ENCODE peak calls at places on chromosomes 7 and 10, in six cellular contexts. One of them, this sample, is unnamed.

GRCh38 chr10:70851597-70852475 is 36.1 kb downstream of the SGPL1 start:
- DNase-seq in OCI-LY7: no peak
- DNase-seq in brain microvascular endothelial cell: no peak
- DNase-seq in RWPE1: no peak
- DNase-seq in H9: no peak
- DNase-seq in heart right ventricle: no peak
- DNase-seq in this sample: no peak

GRCh38 chr7:100510437-100511239 is 26.9 kb downstream of the NYAP1 start:
- DNase-seq in OCI-LY7: no peak
- DNase-seq in brain microvascular endothelial cell: no peak
- DNase-seq in RWPE1: no peak
- DNase-seq in H9: no peak
- DNase-seq in heart right ventricle: no peak
- DNase-seq in this sample: no peak

GRCh38 chr7:141227454-141227853 is 153.6 kb downstream of the TMEM178B start:
- DNase-seq in OCI-LY7: no peak
- DNase-seq in brain microvascular endothelial cell: no peak
- DNase-seq in RWPE1: no peak
- DNase-seq in H9: no peak
- DNase-seq in heart right ventricle: no peak
- DNase-seq in this sample: no peak

GRCh38 chr7:117901089-117901797 is 28.0 kb upstream of the CTTNBP2 start:
- DNase-seq in OCI-LY7: no peak
- DNase-seq in brain microvascular endothelial cell: no peak
- DNase-seq in RWPE1: no peak
- DNase-seq in H9: no peak
- DNase-seq in heart right ventricle: no peak
- DNase-seq in this sample: peak

GRCh38 chr10:30702860-30703259 is 73.3 kb upstream of the LYZL2 start:
- DNase-seq in OCI-LY7: peak
- DNase-seq in brain microvascular endothelial cell: no peak
- DNase-seq in RWPE1: no peak
- DNase-seq in H9: no peak
- DNase-seq in heart right ventricle: no peak
- DNase-seq in this sample: no peak

GRCh38 chr7:55019329-55019690 is 493 bp downstream of the EGFR start:
- DNase-seq in OCI-LY7: no peak
- DNase-seq in brain microvascular endothelial cell: peak
- DNase-seq in RWPE1: peak
- DNase-seq in H9: no peak
- DNase-seq in heart right ventricle: peak
- DNase-seq in this sample: no peak

GRCh38 chr7:34755008-34755407 is 97.0 kb downstream of the NPSR1 start:
- DNase-seq in OCI-LY7: no peak
- DNase-seq in brain microvascular endothelial cell: no peak
- DNase-seq in RWPE1: no peak
- DNase-seq in H9: no peak
- DNase-seq in heart right ventricle: no peak
- DNase-seq in this sample: no peak

GRCh38 chr7:5690931-5691461 is 90.5 kb downstream of the RNF216 start:
- DNase-seq in OCI-LY7: no peak
- DNase-seq in brain microvascular endothelial cell: peak
- DNase-seq in RWPE1: no peak
- DNase-seq in H9: no peak
- DNase-seq in heart right ventricle: peak
- DNase-seq in this sample: no peak

GRCh38 chr7:33459340-33459751 is 330.0 kb downstream of the BBS9 start:
- DNase-seq in OCI-LY7: peak
- DNase-seq in brain microvascular endothelial cell: peak
- DNase-seq in RWPE1: peak
- DNase-seq in H9: peak
- DNase-seq in heart right ventricle: no peak
- DNase-seq in this sample: peak

GRCh38 chr10:77444041-77444440 is 193.6 kb downstream of the KCNMA1 start:
- DNase-seq in OCI-LY7: no peak
- DNase-seq in brain microvascular endothelial cell: no peak
- DNase-seq in RWPE1: no peak
- DNase-seq in H9: no peak
- DNase-seq in heart right ventricle: no peak
- DNase-seq in this sample: no peak

GRCh38 chr7:821688-822087 is 10.6 kb upstream of the SUN1 start:
- DNase-seq in OCI-LY7: no peak
- DNase-seq in brain microvascular endothelial cell: no peak
- DNase-seq in RWPE1: no peak
- DNase-seq in H9: no peak
- DNase-seq in heart right ventricle: no peak
- DNase-seq in this sample: no peak

GRCh38 chr7:824664-825063 is 7.6 kb upstream of the SUN1 start:
- DNase-seq in OCI-LY7: no peak
- DNase-seq in brain microvascular endothelial cell: no peak
- DNase-seq in RWPE1: no peak
- DNase-seq in H9: no peak
- DNase-seq in heart right ventricle: no peak
- DNase-seq in this sample: no peak

GRCh38 chr7:823639-824038 is 8.6 kb upstream of the SUN1 start:
- DNase-seq in OCI-LY7: no peak
- DNase-seq in brain microvascular endothelial cell: no peak
- DNase-seq in RWPE1: no peak
- DNase-seq in H9: no peak
- DNase-seq in heart right ventricle: no peak
- DNase-seq in this sample: peak

GRCh38 chr7:824106-824505 is 8.2 kb upstream of the SUN1 start:
- DNase-seq in OCI-LY7: no peak
- DNase-seq in brain microvascular endothelial cell: no peak
- DNase-seq in RWPE1: no peak
- DNase-seq in H9: no peak
- DNase-seq in heart right ventricle: no peak
- DNase-seq in this sample: peak

DNA sequence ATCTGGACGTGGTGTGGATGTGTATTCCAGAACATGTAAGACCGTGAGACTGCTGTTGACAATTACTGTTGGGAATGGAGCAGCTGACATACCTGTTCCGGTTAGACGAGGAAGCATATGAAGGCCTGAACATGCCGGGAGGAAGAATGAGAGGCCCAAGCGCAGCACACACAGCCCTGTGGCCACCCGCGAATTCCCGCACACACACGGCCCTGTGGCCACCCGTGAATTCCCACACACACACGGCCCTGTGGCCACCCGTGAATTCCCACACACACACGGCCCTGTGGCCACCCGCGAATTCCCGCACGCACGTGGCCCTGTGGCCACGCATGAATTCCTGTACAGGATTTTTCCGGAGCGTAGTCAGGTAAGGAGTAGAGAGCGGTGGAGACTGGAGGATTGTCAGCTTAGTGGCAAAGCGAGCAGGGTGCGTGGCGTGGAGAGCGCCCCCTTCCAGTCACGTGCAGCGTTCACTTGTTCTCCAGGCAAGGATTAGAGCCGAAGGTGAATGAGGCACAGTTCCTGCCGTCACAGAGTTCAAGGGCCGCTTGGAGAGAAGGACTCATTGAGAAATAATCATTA is 9.5 kb upstream of the SUN1 start:
- DNase-seq in OCI-LY7: no peak
- DNase-seq in brain microvascular endothelial cell: no peak
- DNase-seq in RWPE1: no peak
- DNase-seq in H9: peak
- DNase-seq in heart right ventricle: no peak
- DNase-seq in this sample: no peak
- H3K27ac ChIP-seq in OCI-LY7: no peak
- H3K27ac ChIP-seq in brain microvascular endothelial cell: no peak
- H3K27ac ChIP-seq in RWPE1: peak
- H3K27ac ChIP-seq in H9: no peak
- H3K27ac ChIP-seq in heart right ventricle: peak
- H3K27ac ChIP-seq in this sample: peak

GRCh38 chr10:112832361-112832878 is 117.6 kb upstream of the TCF7L2 start:
- DNase-seq in OCI-LY7: no peak
- DNase-seq in brain microvascular endothelial cell: no peak
- DNase-seq in RWPE1: peak
- DNase-seq in H9: peak
- DNase-seq in heart right ventricle: no peak
- DNase-seq in this sample: no peak

GRCh38 chr10:112835933-112836564 is 114.0 kb upstream of the TCF7L2 start:
- DNase-seq in OCI-LY7: no peak
- DNase-seq in brain microvascular endothelial cell: no peak
- DNase-seq in RWPE1: no peak
- DNase-seq in H9: no peak
- DNase-seq in heart right ventricle: peak
- DNase-seq in this sample: no peak

GRCh38 chr10:112832959-112833358 is 117.1 kb upstream of the TCF7L2 start:
- DNase-seq in OCI-LY7: no peak
- DNase-seq in brain microvascular endothelial cell: no peak
- DNase-seq in RWPE1: no peak
- DNase-seq in H9: no peak
- DNase-seq in heart right ventricle: no peak
- DNase-seq in this sample: no peak

GRCh38 chr10:112831826-112832225 is 118.2 kb upstream of the TCF7L2 start:
- DNase-seq in OCI-LY7: no peak
- DNase-seq in brain microvascular endothelial cell: no peak
- DNase-seq in RWPE1: no peak
- DNase-seq in H9: no peak
- DNase-seq in heart right ventricle: no peak
- DNase-seq in this sample: no peak

DNA sequence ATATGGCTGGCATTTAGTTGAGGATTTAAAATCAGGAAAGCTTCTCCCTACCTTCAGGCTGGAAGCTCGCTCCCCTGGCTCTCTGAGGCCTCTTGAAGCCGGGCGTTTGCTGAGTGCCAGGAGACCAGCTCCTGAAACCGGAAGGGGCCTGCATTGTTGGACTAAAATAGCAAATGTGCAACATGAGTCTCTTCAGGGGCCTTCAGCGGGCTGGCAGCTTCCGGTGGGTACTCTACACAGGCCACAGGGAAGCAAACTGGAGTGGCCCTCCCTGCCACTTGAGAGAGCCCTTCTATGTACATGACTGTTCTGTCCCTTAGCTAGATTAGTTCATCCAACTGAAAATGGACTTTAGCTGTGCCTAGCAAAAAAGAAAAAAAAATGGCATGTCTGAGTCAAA is 115.4 kb upstream of the TCF7L2 start:
- DNase-seq in OCI-LY7: no peak
- DNase-seq in brain microvascular endothelial cell: no peak
- DNase-seq in RWPE1: no peak
- DNase-seq in H9: no peak
- DNase-seq in heart right ventricle: no peak
- DNase-seq in this sample: no peak
- H3K27ac ChIP-seq in OCI-LY7: no peak
- H3K27ac ChIP-seq in brain microvascular endothelial cell: no peak
- H3K27ac ChIP-seq in RWPE1: no peak
- H3K27ac ChIP-seq in H9: no peak
- H3K27ac ChIP-seq in heart right ventricle: no peak
- H3K27ac ChIP-seq in this sample: no peak

DNA sequence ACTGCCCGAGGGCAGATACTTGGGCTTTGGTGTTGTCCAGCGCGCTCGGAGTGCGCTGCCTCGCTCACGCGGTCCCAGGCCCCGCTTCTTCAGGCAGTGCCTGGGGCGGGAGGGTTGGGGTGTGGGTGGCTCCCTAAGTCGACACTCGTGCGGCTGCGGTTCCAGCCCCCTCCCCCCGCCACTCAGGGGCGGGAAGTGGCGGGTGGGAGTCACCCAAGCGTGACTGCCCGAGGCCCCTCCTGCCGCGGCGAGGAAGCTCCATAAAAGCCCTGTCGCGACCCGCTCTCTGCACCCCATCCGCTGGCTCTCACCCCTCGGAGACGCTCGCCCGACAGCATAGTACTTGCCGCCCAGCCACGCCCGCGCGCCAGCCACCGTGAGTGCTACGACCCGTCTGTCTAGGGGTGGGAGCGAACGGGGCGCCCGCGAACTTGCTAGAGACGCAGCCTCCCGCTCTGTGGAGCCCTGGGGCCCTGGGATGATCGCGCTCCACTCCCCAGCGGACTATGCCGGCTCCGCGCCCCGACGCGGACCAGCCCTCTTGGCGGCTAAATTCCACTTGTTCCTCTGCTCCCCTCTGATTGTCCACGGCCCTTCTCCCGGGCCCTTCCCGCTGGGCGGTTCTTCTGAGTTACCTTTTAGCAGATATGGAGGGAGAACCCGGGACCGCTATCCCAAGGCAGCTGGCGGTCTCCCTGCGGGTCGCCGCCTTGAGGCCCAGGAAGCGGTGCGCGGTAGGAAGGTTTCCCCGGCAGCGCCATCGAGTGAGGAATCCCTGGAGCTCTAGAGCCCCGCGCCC is at the start of gene NPY:
- DNase-seq in OCI-LY7: no peak
- DNase-seq in brain microvascular endothelial cell: no peak
- DNase-seq in RWPE1: no peak
- DNase-seq in H9: peak
- DNase-seq in heart right ventricle: no peak
- DNase-seq in this sample: peak
- H3K27ac ChIP-seq in OCI-LY7: no peak
- H3K27ac ChIP-seq in brain microvascular endothelial cell: no peak
- H3K27ac ChIP-seq in RWPE1: no peak
- H3K27ac ChIP-seq in H9: no peak
- H3K27ac ChIP-seq in heart right ventricle: no peak
- H3K27ac ChIP-seq in this sample: no peak

GRCh38 chr10:124677291-124677690 is 66.9 kb downstream of the FAM53B start:
- DNase-seq in OCI-LY7: no peak
- DNase-seq in brain microvascular endothelial cell: no peak
- DNase-seq in RWPE1: no peak
- DNase-seq in H9: no peak
- DNase-seq in heart right ventricle: no peak
- DNase-seq in this sample: no peak
- H3K27ac ChIP-seq in OCI-LY7: no peak
- H3K27ac ChIP-seq in brain microvascular endothelial cell: no peak
- H3K27ac ChIP-seq in RWPE1: peak
- H3K27ac ChIP-seq in H9: no peak
- H3K27ac ChIP-seq in heart right ventricle: peak
- H3K27ac ChIP-seq in this sample: no peak

GRCh38 chr10:20372748-20373147 is 524.4 kb downstream of the NEBL start:
- DNase-seq in OCI-LY7: no peak
- DNase-seq in brain microvascular endothelial cell: no peak
- DNase-seq in RWPE1: no peak
- DNase-seq in H9: peak
- DNase-seq in heart right ventricle: no peak
- DNase-seq in this sample: no peak
- H3K27ac ChIP-seq in OCI-LY7: no peak
- H3K27ac ChIP-seq in brain microvascular endothelial cell: no peak
- H3K27ac ChIP-seq in RWPE1: no peak
- H3K27ac ChIP-seq in H9: peak
- H3K27ac ChIP-seq in heart right ventricle: no peak
- H3K27ac ChIP-seq in this sample: no peak

DNA sequence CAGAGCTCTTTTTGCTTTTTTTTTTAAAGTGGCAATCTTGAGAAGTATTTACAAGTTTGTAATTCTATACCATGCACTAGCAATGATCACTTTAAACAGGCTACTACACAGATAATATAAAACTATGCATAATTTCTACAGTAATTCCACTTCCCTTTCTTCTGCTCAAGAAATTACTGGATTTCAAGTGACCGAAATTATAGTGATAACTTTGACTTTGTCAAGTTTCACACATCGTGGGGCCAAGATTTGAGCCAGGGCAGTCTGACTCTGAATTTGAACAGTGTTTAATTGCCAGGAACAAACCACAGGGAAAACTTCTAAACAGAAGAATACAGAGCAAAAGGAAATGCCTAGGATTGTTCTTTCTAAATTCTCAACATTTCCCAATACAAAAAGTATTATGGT is 288.3 kb upstream of the MKLN1 start:
- DNase-seq in OCI-LY7: no peak
- DNase-seq in brain microvascular endothelial cell: no peak
- DNase-seq in RWPE1: no peak
- DNase-seq in H9: no peak
- DNase-seq in heart right ventricle: no peak
- DNase-seq in this sample: peak
- H3K27ac ChIP-seq in OCI-LY7: no peak
- H3K27ac ChIP-seq in brain microvascular endothelial cell: no peak
- H3K27ac ChIP-seq in RWPE1: no peak
- H3K27ac ChIP-seq in H9: no peak
- H3K27ac ChIP-seq in heart right ventricle: peak
- H3K27ac ChIP-seq in this sample: peak